ENCODE peak calls at places on chromosomes 12 and 14, in eight cellular contexts. One of them, this sample, is unnamed.

GRCh38 chr14:66920196-66920595 is 269.0 kb upstream of the GARIN2 start:
- DNase-seq in colonic mucosa: no peak
- DNase-seq in CD8-positive, alpha-beta memory T cell: no peak
- DNase-seq in CD4-positive, CD25-positive, alpha-beta regulatory T cell: no peak
- DNase-seq in esophagus squamous epithelium: no peak
- DNase-seq in mammary epithelial cell: no peak
- DNase-seq in uterus: no peak
- DNase-seq in suprapubic skin: no peak
- DNase-seq in this sample: no peak

GRCh38 chr14:71645656-71646055 is 286.6 kb upstream of the RGS6 start:
- DNase-seq in CD8-positive, alpha-beta memory T cell: no peak
- DNase-seq in suprapubic skin: no peak
- DNase-seq in CD4-positive, CD25-positive, alpha-beta regulatory T cell: no peak
- DNase-seq in colonic mucosa: no peak
- DNase-seq in esophagus squamous epithelium: no peak
- DNase-seq in uterus: no peak
- DNase-seq in mammary epithelial cell: no peak
- DNase-seq in this sample: no peak

GRCh38 chr12:8603858-8604257 is 8.8 kb downstream of the AICDA start:
- DNase-seq in uterus: no peak
- DNase-seq in mammary epithelial cell: no peak
- DNase-seq in esophagus squamous epithelium: no peak
- DNase-seq in colonic mucosa: no peak
- DNase-seq in suprapubic skin: no peak
- DNase-seq in CD8-positive, alpha-beta memory T cell: no peak
- DNase-seq in CD4-positive, CD25-positive, alpha-beta regulatory T cell: no peak
- DNase-seq in this sample: no peak

GRCh38 chr14:20215196-20215595 is 8.3 kb upstream of the OR11H6 start:
- DNase-seq in mammary epithelial cell: no peak
- DNase-seq in esophagus squamous epithelium: no peak
- DNase-seq in suprapubic skin: no peak
- DNase-seq in CD8-positive, alpha-beta memory T cell: no peak
- DNase-seq in colonic mucosa: no peak
- DNase-seq in CD4-positive, CD25-positive, alpha-beta regulatory T cell: no peak
- DNase-seq in uterus: no peak
- DNase-seq in this sample: no peak

GRCh38 chr14:92524603-92525185 is 11.1 kb downstream of the RIN3 start:
- DNase-seq in colonic mucosa: no peak
- DNase-seq in uterus: no peak
- DNase-seq in esophagus squamous epithelium: no peak
- DNase-seq in CD4-positive, CD25-positive, alpha-beta regulatory T cell: no peak
- DNase-seq in mammary epithelial cell: no peak
- DNase-seq in CD8-positive, alpha-beta memory T cell: no peak
- DNase-seq in suprapubic skin: no peak
- DNase-seq in this sample: no peak

GRCh38 chr12:13032164-13032563 is 12.0 kb upstream of the FAM234B start:
- DNase-seq in colonic mucosa: no peak
- DNase-seq in CD4-positive, CD25-positive, alpha-beta regulatory T cell: no peak
- DNase-seq in suprapubic skin: no peak
- DNase-seq in uterus: no peak
- DNase-seq in CD8-positive, alpha-beta memory T cell: no peak
- DNase-seq in esophagus squamous epithelium: no peak
- DNase-seq in mammary epithelial cell: no peak
- DNase-seq in this sample: no peak

GRCh38 chr14:53384536-53384935 is 231.4 kb upstream of the DDHD1 start:
- DNase-seq in CD4-positive, CD25-positive, alpha-beta regulatory T cell: no peak
- DNase-seq in esophagus squamous epithelium: no peak
- DNase-seq in colonic mucosa: no peak
- DNase-seq in mammary epithelial cell: no peak
- DNase-seq in CD8-positive, alpha-beta memory T cell: no peak
- DNase-seq in suprapubic skin: no peak
- DNase-seq in uterus: no peak
- DNase-seq in this sample: no peak

GRCh38 chr14:104219731-104220224 is 81.4 kb downstream of the KIF26A start:
- DNase-seq in esophagus squamous epithelium: no peak
- DNase-seq in uterus: no peak
- DNase-seq in mammary epithelial cell: no peak
- DNase-seq in CD4-positive, CD25-positive, alpha-beta regulatory T cell: no peak
- DNase-seq in CD8-positive, alpha-beta memory T cell: no peak
- DNase-seq in colonic mucosa: no peak
- DNase-seq in suprapubic skin: no peak
- DNase-seq in this sample: no peak

GRCh38 chr14:52801014-52801708 is 9.8 kb upstream of the GNPNAT1 start:
- DNase-seq in CD4-positive, CD25-positive, alpha-beta regulatory T cell: no peak
- DNase-seq in suprapubic skin: no peak
- DNase-seq in uterus: no peak
- DNase-seq in CD8-positive, alpha-beta memory T cell: no peak
- DNase-seq in colonic mucosa: no peak
- DNase-seq in esophagus squamous epithelium: no peak
- DNase-seq in mammary epithelial cell: no peak
- DNase-seq in this sample: no peak

GRCh38 chr14:74612346-74613021 is 447 bp upstream of the LTBP2 start:
- DNase-seq in colonic mucosa: peak; percentile 69
- DNase-seq in CD4-positive, CD25-positive, alpha-beta regulatory T cell: peak; percentile 86
- DNase-seq in CD8-positive, alpha-beta memory T cell: peak; percentile 85
- DNase-seq in mammary epithelial cell: peak; percentile 68
- DNase-seq in suprapubic skin: peak; percentile 88
- DNase-seq in uterus: peak; percentile 74
- DNase-seq in esophagus squamous epithelium: no peak
- DNase-seq in this sample: no peak

GRCh38 chr14:69325646-69326265 is 65.8 kb downstream of the GALNT16 start:
- DNase-seq in suprapubic skin: peak; percentile 59
- DNase-seq in uterus: peak; percentile 5
- DNase-seq in colonic mucosa: no peak
- DNase-seq in CD4-positive, CD25-positive, alpha-beta regulatory T cell: no peak
- DNase-seq in CD8-positive, alpha-beta memory T cell: no peak
- DNase-seq in mammary epithelial cell: no peak
- DNase-seq in esophagus squamous epithelium: no peak
- DNase-seq in this sample: no peak

GRCh38 chr14:89356496-89356895 is 60.5 kb downstream of the FOXN3 start:
- DNase-seq in colonic mucosa: no peak
- DNase-seq in suprapubic skin: no peak
- DNase-seq in uterus: no peak
- DNase-seq in mammary epithelial cell: no peak
- DNase-seq in CD8-positive, alpha-beta memory T cell: no peak
- DNase-seq in esophagus squamous epithelium: no peak
- DNase-seq in CD4-positive, CD25-positive, alpha-beta regulatory T cell: no peak
- DNase-seq in this sample: no peak

GRCh38 chr14:104560586-104560945 is 19.0 kb upstream of the C14orf180 start:
- DNase-seq in CD8-positive, alpha-beta memory T cell: no peak
- DNase-seq in esophagus squamous epithelium: no peak
- DNase-seq in uterus: no peak
- DNase-seq in CD4-positive, CD25-positive, alpha-beta regulatory T cell: no peak
- DNase-seq in suprapubic skin: no peak
- DNase-seq in mammary epithelial cell: no peak
- DNase-seq in colonic mucosa: no peak
- DNase-seq in this sample: no peak

GRCh38 chr12:112153181-112153899 is 28.0 kb downstream of the TRAFD1 start:
- DNase-seq in colonic mucosa: no peak
- DNase-seq in CD8-positive, alpha-beta memory T cell: no peak
- DNase-seq in uterus: no peak
- DNase-seq in esophagus squamous epithelium: no peak
- DNase-seq in suprapubic skin: no peak
- DNase-seq in mammary epithelial cell: no peak
- DNase-seq in CD4-positive, CD25-positive, alpha-beta regulatory T cell: no peak
- DNase-seq in this sample: no peak

GRCh38 chr14:104353221-104353920 is 215.0 kb downstream of the KIF26A start:
- DNase-seq in suprapubic skin: peak; percentile 62
- DNase-seq in CD4-positive, CD25-positive, alpha-beta regulatory T cell: no peak
- DNase-seq in CD8-positive, alpha-beta memory T cell: no peak
- DNase-seq in uterus: peak; percentile 5
- DNase-seq in mammary epithelial cell: no peak
- DNase-seq in esophagus squamous epithelium: no peak
- DNase-seq in colonic mucosa: no peak
- DNase-seq in this sample: no peak

GRCh38 chr14:94066089-94066676 is 14.8 kb downstream of the DDX24 start:
- DNase-seq in colonic mucosa: peak; percentile 84
- DNase-seq in CD8-positive, alpha-beta memory T cell: no peak
- DNase-seq in mammary epithelial cell: peak; percentile 66
- DNase-seq in uterus: no peak
- DNase-seq in suprapubic skin: no peak
- DNase-seq in esophagus squamous epithelium: no peak
- DNase-seq in CD4-positive, CD25-positive, alpha-beta regulatory T cell: no peak
- DNase-seq in this sample: no peak

GRCh38 chr14:102848830-102849521 is 71.7 kb downstream of the TRAF3 start:
- DNase-seq in esophagus squamous epithelium: no peak
- DNase-seq in suprapubic skin: no peak
- DNase-seq in CD8-positive, alpha-beta memory T cell: no peak
- DNase-seq in mammary epithelial cell: no peak
- DNase-seq in CD4-positive, CD25-positive, alpha-beta regulatory T cell: no peak
- DNase-seq in colonic mucosa: peak; percentile 56
- DNase-seq in uterus: no peak
- DNase-seq in this sample: no peak

DNA sequence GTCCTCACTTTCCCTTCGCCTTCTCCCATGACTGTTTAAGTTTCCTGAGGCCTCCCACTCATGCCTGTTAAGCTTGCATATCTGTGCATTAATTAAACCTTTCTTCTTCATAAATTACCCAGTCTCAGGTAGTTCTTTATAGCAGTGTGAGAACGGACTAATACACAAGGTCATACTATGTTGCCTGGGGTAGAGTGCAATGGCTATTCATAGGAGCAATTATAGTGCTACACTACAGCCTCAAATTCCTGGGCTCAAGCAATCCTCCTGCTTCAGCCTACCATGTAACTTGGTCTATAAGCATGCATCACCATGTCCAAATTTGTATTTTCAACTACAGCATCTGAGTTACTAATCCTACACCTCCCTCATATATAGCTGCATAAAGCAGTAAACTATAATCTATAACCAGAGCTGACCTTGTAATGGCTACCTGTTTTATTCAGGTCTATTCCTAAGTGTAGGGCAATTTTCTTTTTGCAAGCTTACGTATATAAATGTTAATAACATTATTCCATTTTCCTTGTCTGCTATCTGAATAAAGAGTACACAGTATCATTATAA is 18.9 kb downstream of the HEATR5A start:
- DNase-seq in CD8-positive, alpha-beta memory T cell: no peak
- DNase-seq in colonic mucosa: no peak
- DNase-seq in suprapubic skin: no peak
- DNase-seq in mammary epithelial cell: no peak
- DNase-seq in uterus: no peak
- DNase-seq in esophagus squamous epithelium: no peak
- DNase-seq in CD4-positive, CD25-positive, alpha-beta regulatory T cell: no peak
- DNase-seq in this sample: no peak
- H3K27ac ChIP-seq in CD8-positive, alpha-beta memory T cell: no peak overlapping the region
- H3K27ac ChIP-seq in colonic mucosa: no peak overlapping the region
- H3K27ac ChIP-seq in suprapubic skin: no peak overlapping the region
- H3K27ac ChIP-seq in mammary epithelial cell: no peak overlapping the region
- H3K27ac ChIP-seq in uterus: no peak overlapping the region
- H3K27ac ChIP-seq in esophagus squamous epithelium: no peak overlapping the region
- H3K27ac ChIP-seq in CD4-positive, CD25-positive, alpha-beta regulatory T cell: no peak overlapping the region
- H3K27ac ChIP-seq in this sample: no peak overlapping the region

GRCh38 chr12:106360400-106360994 is 2.9 kb downstream of the POLR3B start:
- DNase-seq in esophagus squamous epithelium: no peak
- DNase-seq in CD8-positive, alpha-beta memory T cell: no peak
- DNase-seq in mammary epithelial cell: no peak
- DNase-seq in suprapubic skin: no peak
- DNase-seq in CD4-positive, CD25-positive, alpha-beta regulatory T cell: no peak
- DNase-seq in colonic mucosa: no peak
- DNase-seq in uterus: no peak
- DNase-seq in this sample: no peak
- H3K27ac ChIP-seq in esophagus squamous epithelium: no peak overlapping the region
- H3K27ac ChIP-seq in CD8-positive, alpha-beta memory T cell: no peak overlapping the region
- H3K27ac ChIP-seq in mammary epithelial cell: no peak overlapping the region
- H3K27ac ChIP-seq in suprapubic skin: no peak overlapping the region
- H3K27ac ChIP-seq in CD4-positive, CD25-positive, alpha-beta regulatory T cell: no peak overlapping the region
- H3K27ac ChIP-seq in colonic mucosa: no peak overlapping the region
- H3K27ac ChIP-seq in uterus: no peak overlapping the region
- H3K27ac ChIP-seq in this sample: no peak overlapping the region

GRCh38 chr14:35213869-35214387 is 78.3 kb upstream of the PSMA6 start:
- DNase-seq in colonic mucosa: no peak
- DNase-seq in esophagus squamous epithelium: no peak
- DNase-seq in CD4-positive, CD25-positive, alpha-beta regulatory T cell: no peak
- DNase-seq in CD8-positive, alpha-beta memory T cell: no peak
- DNase-seq in mammary epithelial cell: peak; percentile 71
- DNase-seq in uterus: no peak
- DNase-seq in suprapubic skin: no peak
- DNase-seq in this sample: no peak
- H3K27ac ChIP-seq in colonic mucosa: no peak overlapping the region
- H3K27ac ChIP-seq in esophagus squamous epithelium: no peak overlapping the region
- H3K27ac ChIP-seq in CD4-positive, CD25-positive, alpha-beta regulatory T cell: no peak overlapping the region
- H3K27ac ChIP-seq in CD8-positive, alpha-beta memory T cell: no peak overlapping the region
- H3K27ac ChIP-seq in mammary epithelial cell: peak overlapping the region; percentile 70
- H3K27ac ChIP-seq in uterus: no peak overlapping the region
- H3K27ac ChIP-seq in suprapubic skin: peak overlapping the region; percentile 35
- H3K27ac ChIP-seq in this sample: peak overlapping the region; percentile 33

GRCh38 chr12:119686776-119687175 is 18.8 kb downstream of the PRKAB1 start:
- DNase-seq in CD4-positive, CD25-positive, alpha-beta regulatory T cell: no peak
- DNase-seq in esophagus squamous epithelium: no peak
- DNase-seq in mammary epithelial cell: no peak
- DNase-seq in colonic mucosa: no peak
- DNase-seq in uterus: no peak
- DNase-seq in CD8-positive, alpha-beta memory T cell: no peak
- DNase-seq in suprapubic skin: no peak
- DNase-seq in this sample: no peak

GRCh38 chr12:119683816-119684215 is 15.9 kb downstream of the PRKAB1 start:
- DNase-seq in CD4-positive, CD25-positive, alpha-beta regulatory T cell: no peak
- DNase-seq in mammary epithelial cell: no peak
- DNase-seq in uterus: no peak
- DNase-seq in esophagus squamous epithelium: no peak
- DNase-seq in CD8-positive, alpha-beta memory T cell: no peak
- DNase-seq in suprapubic skin: no peak
- DNase-seq in colonic mucosa: peak; percentile 27
- DNase-seq in this sample: no peak

GRCh38 chr12:119686355-119686754 is 18.4 kb downstream of the PRKAB1 start:
- DNase-seq in colonic mucosa: peak; percentile 37
- DNase-seq in suprapubic skin: no peak
- DNase-seq in CD8-positive, alpha-beta memory T cell: no peak
- DNase-seq in esophagus squamous epithelium: no peak
- DNase-seq in CD4-positive, CD25-positive, alpha-beta regulatory T cell: no peak
- DNase-seq in uterus: no peak
- DNase-seq in mammary epithelial cell: no peak
- DNase-seq in this sample: no peak

GRCh38 chr12:119684730-119685129 is 16.8 kb downstream of the PRKAB1 start:
- DNase-seq in suprapubic skin: no peak
- DNase-seq in esophagus squamous epithelium: no peak
- DNase-seq in mammary epithelial cell: no peak
- DNase-seq in CD4-positive, CD25-positive, alpha-beta regulatory T cell: no peak
- DNase-seq in CD8-positive, alpha-beta memory T cell: no peak
- DNase-seq in uterus: no peak
- DNase-seq in colonic mucosa: peak; percentile 34
- DNase-seq in this sample: no peak

GRCh38 chr12:119685375-119685774 is 17.4 kb downstream of the PRKAB1 start:
- DNase-seq in colonic mucosa: no peak
- DNase-seq in CD8-positive, alpha-beta memory T cell: no peak
- DNase-seq in suprapubic skin: no peak
- DNase-seq in esophagus squamous epithelium: no peak
- DNase-seq in mammary epithelial cell: no peak
- DNase-seq in CD4-positive, CD25-positive, alpha-beta regulatory T cell: no peak
- DNase-seq in uterus: no peak
- DNase-seq in this sample: no peak
- H3K27ac ChIP-seq in colonic mucosa: peak overlapping the region; percentile 85
- H3K27ac ChIP-seq in CD8-positive, alpha-beta memory T cell: no peak overlapping the region
- H3K27ac ChIP-seq in suprapubic skin: no peak overlapping the region
- H3K27ac ChIP-seq in esophagus squamous epithelium: no peak overlapping the region
- H3K27ac ChIP-seq in mammary epithelial cell: no peak overlapping the region
- H3K27ac ChIP-seq in CD4-positive, CD25-positive, alpha-beta regulatory T cell: no peak overlapping the region
- H3K27ac ChIP-seq in uterus: no peak overlapping the region
- H3K27ac ChIP-seq in this sample: no peak overlapping the region